ENCODE peak calls at places on chromosomes 4 and X, in four cellular contexts. W is H9, A is right lobe of liver, G is lung. X is an unnamed sample. For H3K9me3, the result is how much of the 10 kb centered on the place peaks cover.

GRCh38 chr4:139669859-139670258 is 4.2 kb downstream of the MGST2 start:
- DNase-seq in A (no peak), W (no peak), G (no peak), X (no peak)

GRCh38 chr4:185914583-185915199 is 102.7 kb upstream of the SORBS2 start:
- DNase-seq in A (no peak), W (no peak), G (no peak), X (no peak)

GRCh38 chr4:2065106-2065930 is 6.2 kb downstream of the NAT8L start:
- DNase-seq in A (no peak), G (no peak), W (no peak), X (no peak)

GRCh38 chr4:13990596-13991589 is 363.4 kb upstream of the BOD1L1 start:
- DNase-seq in G (no peak), A (peak), W (no peak), X (no peak)

GRCh38 chr4:8121236-8122015 is 37.2 kb downstream of the ABLIM2 start:
- DNase-seq in A (no peak), W (no peak), G (no peak), X (no peak)

GRCh38 chr4:180084561-180084960 is 2158.6 kb upstream of the TENM3 start:
- DNase-seq in A (no peak), G (no peak), W (no peak), X (no peak)

GRCh38 chr4:86892639-86892965 is 380 bp upstream of the C4orf36 start:
- DNase-seq in G (no peak), W (no peak), A (no peak), X (no peak)

GRCh38 chr4:13541176-13541604 is 3.1 kb downstream of the NKX3-2 start:
- DNase-seq in A (no peak), G (no peak), W (peak), X (no peak)

GRCh38 chrX:16445166-16445752 is 204.7 kb upstream of the S100G start:
- DNase-seq in G (no peak), W (peak), A (no peak), X (peak)

GRCh38 chrX:73876897-73877296 is 313.9 kb downstream of the CHIC1 start:
- DNase-seq in W (no peak), G (no peak), A (no peak), X (no peak)

GRCh38 chr4:120672558-120673147 is 249.9 kb downstream of the PRDM5 start:
- DNase-seq in A (no peak), W (peak), G (no peak), X (no peak)

GRCh38 chr4:183968502-183968901 is 63.4 kb downstream of the STOX2 start:
- DNase-seq in G (no peak), A (no peak), W (no peak), X (no peak)

GRCh38 chrX:10833299-10834169 is 213.1 kb upstream of the MID1 start:
- DNase-seq in G (peak), A (peak), W (peak), X (no peak)

GRCh38 chr4:82905205-82905604 is 4.7 kb downstream of the THAP9 start:
- DNase-seq in A (no peak), G (no peak), W (no peak), X (no peak)

GRCh38 chr4:7864685-7865084 is 75.0 kb downstream of the AFAP1 start:
- DNase-seq in W (no peak), A (no peak), G (no peak), X (no peak)

GRCh38 chr4:185480016-185480732 is 8.6 kb upstream of the CCDC110 start:
- DNase-seq in W (no peak), A (no peak), G (no peak), X (no peak)

GRCh38 chr4:173301518-173302201 is 32.5 kb downstream of the HMGB2 start:
- DNase-seq in G (no peak), A (no peak), W (no peak), X (no peak)

GRCh38 chr4:184280591-184281071 is 63.0 kb upstream of the ENPP6 start:
- DNase-seq in G (no peak), W (peak), A (no peak), X (no peak)

GRCh38 chr4:10267066-10267465 is 150.5 kb upstream of the WDR1 start:
- DNase-seq in A (no peak), W (no peak), G (no peak), X (no peak)

GRCh38 chr4:71366776-71367175 is 28.0 kb downstream of the SLC4A4 start:
- DNase-seq in W (no peak), G (no peak), A (no peak), X (no peak)

GRCh38 chr4:896216-896615 is 35.9 kb downstream of the GAK start:
- DNase-seq in A (no peak), W (no peak), G (no peak), X (no peak)

GRCh38 chr4:789571-790465 is 36.1 kb downstream of the CPLX1 start:
- DNase-seq in W (no peak), A (peak), G (no peak), X (no peak)

GRCh38 chr4:143374771-143375170 is 38.1 kb downstream of the GAB1 start:
- DNase-seq in W (no peak), G (no peak), A (no peak), X (no peak)
- H3K27ac ChIP-seq in W (no peak), G (peak), A (no peak), X (no peak)

DNA sequence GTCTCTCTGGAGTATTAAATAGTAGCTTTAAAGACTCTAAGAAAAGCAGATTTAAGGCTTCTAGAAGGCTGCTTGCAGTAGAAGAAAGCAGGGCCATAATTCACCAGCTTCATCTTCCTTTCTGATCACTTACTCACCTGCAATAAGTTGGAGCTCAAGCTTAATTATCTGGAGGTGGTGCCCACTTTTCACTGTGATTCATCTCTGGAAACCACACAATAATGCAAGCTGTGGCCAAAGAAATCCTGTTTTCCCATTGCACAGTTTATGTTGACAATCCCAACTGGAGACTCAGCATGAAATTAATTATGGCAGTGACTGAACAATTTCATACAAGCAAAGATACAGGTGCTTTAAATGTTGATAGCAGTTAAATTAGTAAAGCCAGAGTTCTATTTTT is 14.7 kb downstream of the CWH43 start:
- DNase-seq in W (no peak), G (no peak), A (no peak), X (no peak)
- H3K9me3 ChIP-seq in W (half or more), G (under half), A (under half), X (under half)

DNA sequence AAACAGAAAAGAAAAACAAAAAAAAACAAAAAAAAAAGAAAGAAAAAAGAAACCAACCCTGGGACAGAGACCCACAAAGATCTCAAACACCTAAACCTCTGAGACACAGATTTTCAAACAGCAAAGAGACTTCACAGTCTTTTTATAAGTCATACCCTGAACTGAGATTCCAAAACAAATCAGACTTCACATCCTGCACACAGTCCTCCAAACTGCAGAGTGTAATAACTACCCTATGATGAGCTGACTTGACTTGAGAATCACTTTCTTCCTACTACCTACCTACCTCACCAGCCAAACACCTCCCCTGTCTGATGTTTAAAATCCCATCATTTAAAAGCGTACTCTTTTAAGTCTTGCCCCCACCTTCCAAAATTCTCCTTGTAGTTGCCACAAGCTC is 25.2 kb upstream of the GLOD5 start:
- DNase-seq in W (no peak), G (no peak), A (no peak), X (no peak)
- H3K27ac ChIP-seq in W (no peak), G (no peak), A (no peak), X (peak)

DNA sequence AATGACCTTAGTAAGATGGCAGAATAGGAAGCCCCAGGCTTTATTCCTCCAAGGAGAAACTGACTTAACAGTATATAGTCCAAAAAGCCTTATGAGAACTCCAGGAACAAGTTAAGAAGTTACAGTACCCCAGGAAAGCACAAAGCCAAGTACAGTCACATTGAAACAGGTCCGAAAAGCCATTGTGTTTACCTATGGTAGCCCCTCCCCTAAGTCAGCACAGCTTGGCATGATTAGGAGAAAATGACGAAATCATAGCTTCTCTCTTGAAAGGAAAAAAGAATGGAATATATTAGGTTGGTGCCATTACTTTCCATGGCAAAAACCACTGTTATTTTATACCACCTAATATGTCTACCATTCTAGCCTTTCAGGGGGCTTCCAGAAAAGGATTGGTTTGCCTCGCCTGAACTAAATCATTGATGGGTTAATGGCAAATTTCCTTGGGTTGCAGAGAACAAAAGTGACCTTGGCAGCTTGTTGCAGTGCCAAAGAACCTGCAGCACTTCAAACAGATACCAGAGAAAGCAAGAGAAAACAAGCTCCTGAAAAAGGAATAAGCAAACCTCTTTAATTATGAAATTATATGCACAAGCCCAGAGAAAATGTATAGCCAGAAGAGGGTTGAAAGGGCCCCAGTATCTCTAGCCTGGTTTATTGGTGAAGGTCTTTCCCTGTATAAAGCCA is 130.6 kb downstream of the PTCHD1 start:
- DNase-seq in W (no peak), A (no peak), G (no peak), X (no peak)
- H3K9me3 ChIP-seq in W (under half), A (under half), G (under half), X (under half)

DNA sequence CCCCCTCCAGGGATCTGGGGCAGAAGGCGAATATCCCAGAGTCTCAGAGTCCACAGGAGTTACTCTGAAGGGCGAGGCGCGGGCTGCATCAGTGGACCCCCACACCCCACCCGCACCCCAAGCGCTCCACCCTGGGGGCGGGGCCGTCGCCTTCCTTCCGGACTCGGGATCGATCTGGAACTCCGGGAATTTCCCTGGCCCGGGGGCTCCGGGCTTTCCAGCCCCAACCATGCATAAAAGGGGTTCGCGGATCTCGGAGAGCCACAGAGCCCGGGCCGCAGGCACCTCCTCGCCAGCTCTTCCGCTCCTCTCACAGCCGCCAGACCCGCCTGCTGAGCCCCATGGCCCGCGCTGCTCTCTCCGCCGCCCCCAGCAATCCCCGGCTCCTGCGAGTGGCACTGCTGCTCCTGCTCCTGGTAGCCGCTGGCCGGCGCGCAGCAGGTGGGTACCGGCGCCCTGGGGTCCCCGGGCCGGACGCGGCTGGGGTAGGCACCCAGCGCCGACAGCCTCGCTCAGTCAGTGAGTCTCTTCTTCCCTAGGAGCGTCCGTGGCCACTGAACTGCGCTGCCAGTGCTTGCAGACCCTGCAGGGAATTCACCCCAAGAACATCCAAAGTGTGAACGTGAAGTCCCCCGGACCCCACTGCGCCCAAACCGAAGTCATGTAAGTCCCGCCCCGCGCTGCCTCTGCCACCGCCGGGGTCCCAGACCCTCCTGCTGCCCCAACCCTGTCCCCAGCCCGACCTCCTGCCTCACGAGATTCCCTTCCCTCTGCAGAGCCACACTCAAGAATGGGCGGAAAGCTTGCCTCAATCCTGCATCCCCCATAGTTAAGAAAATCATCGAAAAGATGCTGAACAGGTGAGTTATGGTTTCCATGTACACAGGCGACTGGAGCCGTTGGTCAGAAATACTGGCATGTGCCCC is at the start of gene CXCL1:
- DNase-seq in W (peak), G (peak), A (no peak), X (no peak)
- H3K27ac ChIP-seq in W (no peak), G (no peak), A (no peak), X (no peak)

GRCh38 chr4:174996079-174996478 is 77.9 kb downstream of the ADAM29 start:
- DNase-seq in G (no peak), W (no peak), A (no peak), X (no peak)

GRCh38 chr4:174993916-174994315 is 75.8 kb downstream of the ADAM29 start:
- DNase-seq in A (no peak), W (no peak), G (no peak), X (no peak)

DNA sequence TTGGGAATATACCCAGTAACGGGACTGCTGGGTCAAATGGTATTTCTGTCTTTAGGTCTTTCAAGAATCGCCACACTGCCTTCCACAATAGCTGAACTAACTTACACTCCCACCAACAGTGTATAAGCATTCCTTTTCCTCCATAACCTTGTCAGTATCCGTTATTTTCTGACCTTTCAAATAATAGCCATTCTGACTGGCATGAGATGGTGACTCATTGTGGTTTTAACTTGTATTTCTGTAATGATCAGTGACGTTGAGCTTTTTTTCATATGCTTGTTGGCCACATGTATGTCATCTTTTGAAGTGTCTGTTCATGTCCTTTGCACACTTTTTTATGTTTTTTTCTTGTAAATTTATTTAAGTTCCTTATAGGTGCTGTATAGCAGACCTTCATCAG is 81.2 kb downstream of the ADAM29 start:
- DNase-seq in A (no peak), W (no peak), G (no peak), X (no peak)
- H3K9me3 ChIP-seq in A (under half), W (under half), G (under half), X (under half)

DNA sequence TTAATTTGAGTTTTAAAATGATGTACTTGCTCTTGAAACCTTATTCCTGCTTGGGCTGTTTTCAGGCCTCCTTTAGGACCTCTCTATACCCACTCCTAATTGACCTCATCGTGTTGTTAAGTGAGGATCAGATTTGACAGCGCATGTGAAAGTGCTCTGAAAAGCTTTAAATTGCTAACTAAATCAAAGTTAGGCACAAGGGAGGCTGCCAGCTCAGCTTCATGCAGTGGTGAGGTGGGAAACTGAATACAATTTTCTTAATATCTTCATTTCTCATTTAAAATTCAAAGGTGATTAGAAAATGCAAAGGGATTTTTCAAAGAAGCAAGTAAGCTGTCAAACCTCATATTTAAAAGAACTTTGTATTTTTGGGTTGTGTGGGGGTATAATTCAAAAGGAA is 20.0 kb downstream of the FHDC1 start:
- DNase-seq in G (no peak), A (no peak), W (no peak), X (no peak)
- H3K27ac ChIP-seq in G (no peak), A (no peak), W (no peak), X (no peak)

DNA sequence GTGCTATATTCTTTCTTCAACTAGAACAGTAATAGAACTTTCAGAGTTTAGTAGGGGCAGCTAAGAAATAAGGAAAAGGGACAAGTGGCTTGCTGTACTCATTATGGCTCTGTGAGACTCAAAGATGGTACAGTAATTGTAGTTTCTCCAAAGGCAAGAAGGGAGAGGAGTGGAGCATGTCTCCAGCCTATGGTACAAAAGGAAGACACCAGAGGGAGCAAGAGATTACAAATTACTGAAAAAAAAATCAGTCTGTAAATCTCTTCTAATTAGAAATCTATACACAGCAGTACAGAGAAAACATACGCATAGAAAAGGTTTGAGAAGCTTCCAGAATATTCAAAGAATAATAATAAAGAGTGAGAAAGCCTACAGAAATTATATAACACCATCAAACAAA is 61.4 kb downstream of the KLHL4 start:
- DNase-seq in W (no peak), G (no peak), A (no peak), X (no peak)
- H3K9me3 ChIP-seq in W (under half), G (under half), A (under half), X (under half)

GRCh38 chr4:41509411-41510008 is 28.4 kb upstream of the LIMCH1 start:
- DNase-seq in G (no peak), W (no peak), A (no peak), X (no peak)
- H3K27ac ChIP-seq in G (no peak), W (no peak), A (no peak), X (no peak)

X was measured in CD4-positive, alpha-beta T cell.